ENCODE peak calls at places on chromosomes 16 and 17, in nine cellular contexts. One of them, this sample, is unnamed.
A peak's percentile ranks its signal among the peaks of the same experiment; 100 is the strongest.

GRCh38 chr17:32771396-32771795 is 105.5 kb downstream of the MYO1D start:
- DNase-seq in HTR-8/SVneo: no peak
- DNase-seq in stimulated activated CD4-positive, alpha-beta T cell treated with anti-CD3 and anti-CD28 coated beads, Interleukin-4, amount 100 ng/mL, for 24 hours: no peak
- DNase-seq in stimulated activated CD8-positive, alpha-beta memory T cell treated with anti-CD3 and anti-CD28 coated beads, Interleukin-7, amount 100 ng/mL, for 1 hour: no peak
- DNase-seq in NAMALWA: no peak
- DNase-seq in activated CD4-positive, alpha-beta T cell treated with anti-CD3 and anti-CD28 coated beads for 36 hours: no peak
- DNase-seq in central memory CD4-positive, alpha-beta T cell: no peak
- DNase-seq in hypothalamus: no peak
- DNase-seq in globus pallidus: no peak
- DNase-seq in this sample: no peak

GRCh38 chr17:79645022-79645776 is 34.3 kb upstream of the RBFOX3 start:
- DNase-seq in HTR-8/SVneo: no peak
- DNase-seq in stimulated activated CD4-positive, alpha-beta T cell treated with anti-CD3 and anti-CD28 coated beads, Interleukin-4, amount 100 ng/mL, for 24 hours: no peak
- DNase-seq in stimulated activated CD8-positive, alpha-beta memory T cell treated with anti-CD3 and anti-CD28 coated beads, Interleukin-7, amount 100 ng/mL, for 1 hour: no peak
- DNase-seq in NAMALWA: no peak
- DNase-seq in activated CD4-positive, alpha-beta T cell treated with anti-CD3 and anti-CD28 coated beads for 36 hours: no peak
- DNase-seq in central memory CD4-positive, alpha-beta T cell: no peak
- DNase-seq in hypothalamus: no peak
- DNase-seq in globus pallidus: no peak
- DNase-seq in this sample: no peak

GRCh38 chr17:57355090-57355859 is 99.0 kb downstream of the MSI2 start:
- DNase-seq in HTR-8/SVneo: no peak
- DNase-seq in stimulated activated CD4-positive, alpha-beta T cell treated with anti-CD3 and anti-CD28 coated beads, Interleukin-4, amount 100 ng/mL, for 24 hours: no peak
- DNase-seq in stimulated activated CD8-positive, alpha-beta memory T cell treated with anti-CD3 and anti-CD28 coated beads, Interleukin-7, amount 100 ng/mL, for 1 hour: no peak
- DNase-seq in NAMALWA: peak; percentile 59
- DNase-seq in activated CD4-positive, alpha-beta T cell treated with anti-CD3 and anti-CD28 coated beads for 36 hours: no peak
- DNase-seq in central memory CD4-positive, alpha-beta T cell: no peak
- DNase-seq in hypothalamus: no peak
- DNase-seq in globus pallidus: no peak
- DNase-seq in this sample: peak; percentile 67

GRCh38 chr17:33987162-33987561 is 267.9 kb upstream of the CCL2 start:
- DNase-seq in HTR-8/SVneo: no peak
- DNase-seq in stimulated activated CD4-positive, alpha-beta T cell treated with anti-CD3 and anti-CD28 coated beads, Interleukin-4, amount 100 ng/mL, for 24 hours: no peak
- DNase-seq in stimulated activated CD8-positive, alpha-beta memory T cell treated with anti-CD3 and anti-CD28 coated beads, Interleukin-7, amount 100 ng/mL, for 1 hour: no peak
- DNase-seq in NAMALWA: no peak
- DNase-seq in activated CD4-positive, alpha-beta T cell treated with anti-CD3 and anti-CD28 coated beads for 36 hours: no peak
- DNase-seq in central memory CD4-positive, alpha-beta T cell: no peak
- DNase-seq in hypothalamus: no peak
- DNase-seq in globus pallidus: no peak
- DNase-seq in this sample: no peak

GRCh38 chr17:82899941-82900340 is 60.1 kb upstream of the ZNF750 start:
- DNase-seq in HTR-8/SVneo: no peak
- DNase-seq in stimulated activated CD4-positive, alpha-beta T cell treated with anti-CD3 and anti-CD28 coated beads, Interleukin-4, amount 100 ng/mL, for 24 hours: no peak
- DNase-seq in stimulated activated CD8-positive, alpha-beta memory T cell treated with anti-CD3 and anti-CD28 coated beads, Interleukin-7, amount 100 ng/mL, for 1 hour: no peak
- DNase-seq in NAMALWA: no peak
- DNase-seq in activated CD4-positive, alpha-beta T cell treated with anti-CD3 and anti-CD28 coated beads for 36 hours: no peak
- DNase-seq in central memory CD4-positive, alpha-beta T cell: no peak
- DNase-seq in hypothalamus: no peak
- DNase-seq in globus pallidus: no peak
- DNase-seq in this sample: no peak

GRCh38 chr17:35170968-35171771 is 23.0 kb downstream of the SLC35G3 start:
- DNase-seq in HTR-8/SVneo: peak; percentile 62
- DNase-seq in stimulated activated CD4-positive, alpha-beta T cell treated with anti-CD3 and anti-CD28 coated beads, Interleukin-4, amount 100 ng/mL, for 24 hours: no peak
- DNase-seq in stimulated activated CD8-positive, alpha-beta memory T cell treated with anti-CD3 and anti-CD28 coated beads, Interleukin-7, amount 100 ng/mL, for 1 hour: no peak
- DNase-seq in NAMALWA: peak; percentile 39
- DNase-seq in activated CD4-positive, alpha-beta T cell treated with anti-CD3 and anti-CD28 coated beads for 36 hours: peak; percentile 32
- DNase-seq in central memory CD4-positive, alpha-beta T cell: peak; percentile 66
- DNase-seq in hypothalamus: no peak
- DNase-seq in globus pallidus: no peak
- DNase-seq in this sample: no peak

GRCh38 chr17:74921045-74921681 is 1.9 kb downstream of the USH1G start:
- DNase-seq in HTR-8/SVneo: no peak
- DNase-seq in stimulated activated CD4-positive, alpha-beta T cell treated with anti-CD3 and anti-CD28 coated beads, Interleukin-4, amount 100 ng/mL, for 24 hours: no peak
- DNase-seq in stimulated activated CD8-positive, alpha-beta memory T cell treated with anti-CD3 and anti-CD28 coated beads, Interleukin-7, amount 100 ng/mL, for 1 hour: no peak
- DNase-seq in NAMALWA: no peak
- DNase-seq in activated CD4-positive, alpha-beta T cell treated with anti-CD3 and anti-CD28 coated beads for 36 hours: no peak
- DNase-seq in central memory CD4-positive, alpha-beta T cell: no peak
- DNase-seq in hypothalamus: no peak
- DNase-seq in globus pallidus: no peak
- DNase-seq in this sample: peak; percentile 35

GRCh38 chr17:8726477-8726876 is 18.2 kb downstream of the CCDC42 start:
- DNase-seq in HTR-8/SVneo: no peak
- DNase-seq in stimulated activated CD4-positive, alpha-beta T cell treated with anti-CD3 and anti-CD28 coated beads, Interleukin-4, amount 100 ng/mL, for 24 hours: no peak
- DNase-seq in stimulated activated CD8-positive, alpha-beta memory T cell treated with anti-CD3 and anti-CD28 coated beads, Interleukin-7, amount 100 ng/mL, for 1 hour: no peak
- DNase-seq in NAMALWA: no peak
- DNase-seq in activated CD4-positive, alpha-beta T cell treated with anti-CD3 and anti-CD28 coated beads for 36 hours: no peak
- DNase-seq in central memory CD4-positive, alpha-beta T cell: no peak
- DNase-seq in hypothalamus: no peak
- DNase-seq in globus pallidus: no peak
- DNase-seq in this sample: no peak

GRCh38 chr16:75104836-75105235 is 11.7 kb downstream of the LDHD start:
- DNase-seq in HTR-8/SVneo: no peak
- DNase-seq in stimulated activated CD4-positive, alpha-beta T cell treated with anti-CD3 and anti-CD28 coated beads, Interleukin-4, amount 100 ng/mL, for 24 hours: no peak
- DNase-seq in stimulated activated CD8-positive, alpha-beta memory T cell treated with anti-CD3 and anti-CD28 coated beads, Interleukin-7, amount 100 ng/mL, for 1 hour: no peak
- DNase-seq in NAMALWA: no peak
- DNase-seq in activated CD4-positive, alpha-beta T cell treated with anti-CD3 and anti-CD28 coated beads for 36 hours: no peak
- DNase-seq in central memory CD4-positive, alpha-beta T cell: no peak
- DNase-seq in hypothalamus: no peak
- DNase-seq in globus pallidus: no peak
- DNase-seq in this sample: no peak

GRCh38 chr16:89422527-89422904 is 67.8 kb downstream of the ANKRD11 start:
- DNase-seq in HTR-8/SVneo: no peak
- DNase-seq in stimulated activated CD4-positive, alpha-beta T cell treated with anti-CD3 and anti-CD28 coated beads, Interleukin-4, amount 100 ng/mL, for 24 hours: peak; percentile 58
- DNase-seq in stimulated activated CD8-positive, alpha-beta memory T cell treated with anti-CD3 and anti-CD28 coated beads, Interleukin-7, amount 100 ng/mL, for 1 hour: no peak
- DNase-seq in NAMALWA: no peak
- DNase-seq in activated CD4-positive, alpha-beta T cell treated with anti-CD3 and anti-CD28 coated beads for 36 hours: peak; percentile 65
- DNase-seq in central memory CD4-positive, alpha-beta T cell: no peak
- DNase-seq in hypothalamus: no peak
- DNase-seq in globus pallidus: no peak
- DNase-seq in this sample: no peak

GRCh38 chr17:79612468-79613194 is 1.8 kb upstream of the RBFOX3 start:
- DNase-seq in HTR-8/SVneo: peak; percentile 62
- DNase-seq in stimulated activated CD4-positive, alpha-beta T cell treated with anti-CD3 and anti-CD28 coated beads, Interleukin-4, amount 100 ng/mL, for 24 hours: peak; percentile 30
- DNase-seq in stimulated activated CD8-positive, alpha-beta memory T cell treated with anti-CD3 and anti-CD28 coated beads, Interleukin-7, amount 100 ng/mL, for 1 hour: peak; percentile 7
- DNase-seq in NAMALWA: peak; percentile 68
- DNase-seq in activated CD4-positive, alpha-beta T cell treated with anti-CD3 and anti-CD28 coated beads for 36 hours: peak; percentile 83
- DNase-seq in central memory CD4-positive, alpha-beta T cell: no peak
- DNase-seq in hypothalamus: no peak
- DNase-seq in globus pallidus: no peak
- DNase-seq in this sample: peak; percentile 85

GRCh38 chr17:80605326-80606066 is 60.9 kb downstream of the RPTOR start:
- DNase-seq in HTR-8/SVneo: no peak
- DNase-seq in stimulated activated CD4-positive, alpha-beta T cell treated with anti-CD3 and anti-CD28 coated beads, Interleukin-4, amount 100 ng/mL, for 24 hours: peak; percentile 84
- DNase-seq in stimulated activated CD8-positive, alpha-beta memory T cell treated with anti-CD3 and anti-CD28 coated beads, Interleukin-7, amount 100 ng/mL, for 1 hour: peak; percentile 5
- DNase-seq in NAMALWA: peak; percentile 75
- DNase-seq in activated CD4-positive, alpha-beta T cell treated with anti-CD3 and anti-CD28 coated beads for 36 hours: peak; percentile 89
- DNase-seq in central memory CD4-positive, alpha-beta T cell: no peak
- DNase-seq in hypothalamus: no peak
- DNase-seq in globus pallidus: no peak
- DNase-seq in this sample: peak; percentile 81

GRCh38 chr16:85752511-85753420 is 1.9 kb upstream of the C16orf74 start:
- DNase-seq in HTR-8/SVneo: no peak
- DNase-seq in stimulated activated CD4-positive, alpha-beta T cell treated with anti-CD3 and anti-CD28 coated beads, Interleukin-4, amount 100 ng/mL, for 24 hours: no peak
- DNase-seq in stimulated activated CD8-positive, alpha-beta memory T cell treated with anti-CD3 and anti-CD28 coated beads, Interleukin-7, amount 100 ng/mL, for 1 hour: no peak
- DNase-seq in NAMALWA: peak; percentile 90
- DNase-seq in activated CD4-positive, alpha-beta T cell treated with anti-CD3 and anti-CD28 coated beads for 36 hours: no peak
- DNase-seq in central memory CD4-positive, alpha-beta T cell: no peak
- DNase-seq in hypothalamus: no peak
- DNase-seq in globus pallidus: no peak
- DNase-seq in this sample: peak; percentile 99

GRCh38 chr17:17666111-17666714 is 15.0 kb upstream of the RAI1 start:
- DNase-seq in HTR-8/SVneo: no peak
- DNase-seq in stimulated activated CD4-positive, alpha-beta T cell treated with anti-CD3 and anti-CD28 coated beads, Interleukin-4, amount 100 ng/mL, for 24 hours: no peak
- DNase-seq in stimulated activated CD8-positive, alpha-beta memory T cell treated with anti-CD3 and anti-CD28 coated beads, Interleukin-7, amount 100 ng/mL, for 1 hour: no peak
- DNase-seq in NAMALWA: no peak
- DNase-seq in activated CD4-positive, alpha-beta T cell treated with anti-CD3 and anti-CD28 coated beads for 36 hours: no peak
- DNase-seq in central memory CD4-positive, alpha-beta T cell: no peak
- DNase-seq in hypothalamus: no peak
- DNase-seq in globus pallidus: no peak
- DNase-seq in this sample: no peak

GRCh38 chr17:76276461-76277299 is 11.5 kb downstream of the UBALD2 start:
- DNase-seq in HTR-8/SVneo: no peak
- DNase-seq in stimulated activated CD4-positive, alpha-beta T cell treated with anti-CD3 and anti-CD28 coated beads, Interleukin-4, amount 100 ng/mL, for 24 hours: no peak
- DNase-seq in stimulated activated CD8-positive, alpha-beta memory T cell treated with anti-CD3 and anti-CD28 coated beads, Interleukin-7, amount 100 ng/mL, for 1 hour: no peak
- DNase-seq in NAMALWA: no peak
- DNase-seq in activated CD4-positive, alpha-beta T cell treated with anti-CD3 and anti-CD28 coated beads for 36 hours: peak; percentile 24
- DNase-seq in central memory CD4-positive, alpha-beta T cell: no peak
- DNase-seq in hypothalamus: no peak
- DNase-seq in globus pallidus: no peak
- DNase-seq in this sample: no peak

GRCh38 chr17:77572065-77572601 is 386.4 kb upstream of the TNRC6C start:
- DNase-seq in HTR-8/SVneo: no peak
- DNase-seq in stimulated activated CD4-positive, alpha-beta T cell treated with anti-CD3 and anti-CD28 coated beads, Interleukin-4, amount 100 ng/mL, for 24 hours: no peak
- DNase-seq in stimulated activated CD8-positive, alpha-beta memory T cell treated with anti-CD3 and anti-CD28 coated beads, Interleukin-7, amount 100 ng/mL, for 1 hour: no peak
- DNase-seq in NAMALWA: no peak
- DNase-seq in activated CD4-positive, alpha-beta T cell treated with anti-CD3 and anti-CD28 coated beads for 36 hours: no peak
- DNase-seq in central memory CD4-positive, alpha-beta T cell: no peak
- DNase-seq in hypothalamus: no peak
- DNase-seq in globus pallidus: no peak
- DNase-seq in this sample: no peak

GRCh38 chr16:26802965-26803364 is 263.8 kb upstream of the C16orf82 start:
- DNase-seq in HTR-8/SVneo: no peak
- DNase-seq in stimulated activated CD4-positive, alpha-beta T cell treated with anti-CD3 and anti-CD28 coated beads, Interleukin-4, amount 100 ng/mL, for 24 hours: no peak
- DNase-seq in stimulated activated CD8-positive, alpha-beta memory T cell treated with anti-CD3 and anti-CD28 coated beads, Interleukin-7, amount 100 ng/mL, for 1 hour: no peak
- DNase-seq in NAMALWA: no peak
- DNase-seq in activated CD4-positive, alpha-beta T cell treated with anti-CD3 and anti-CD28 coated beads for 36 hours: no peak
- DNase-seq in central memory CD4-positive, alpha-beta T cell: no peak
- DNase-seq in hypothalamus: no peak
- DNase-seq in globus pallidus: no peak
- DNase-seq in this sample: no peak

GRCh38 chr17:74862108-74862901 is 2.6 kb upstream of the GRIN2C start:
- DNase-seq in HTR-8/SVneo: no peak
- DNase-seq in stimulated activated CD4-positive, alpha-beta T cell treated with anti-CD3 and anti-CD28 coated beads, Interleukin-4, amount 100 ng/mL, for 24 hours: peak; percentile 77
- DNase-seq in stimulated activated CD8-positive, alpha-beta memory T cell treated with anti-CD3 and anti-CD28 coated beads, Interleukin-7, amount 100 ng/mL, for 1 hour: peak; percentile 49
- DNase-seq in NAMALWA: peak; percentile 86
- DNase-seq in activated CD4-positive, alpha-beta T cell treated with anti-CD3 and anti-CD28 coated beads for 36 hours: peak; percentile 88
- DNase-seq in central memory CD4-positive, alpha-beta T cell: peak; percentile 42
- DNase-seq in hypothalamus: peak; percentile 56
- DNase-seq in globus pallidus: peak; percentile 72
- DNase-seq in this sample: peak; percentile 91

GRCh38 chr16:15434425-15435215 is at the start of gene BMERB1:
- DNase-seq in HTR-8/SVneo: peak; percentile 81
- DNase-seq in stimulated activated CD4-positive, alpha-beta T cell treated with anti-CD3 and anti-CD28 coated beads, Interleukin-4, amount 100 ng/mL, for 24 hours: peak; percentile 71
- DNase-seq in stimulated activated CD8-positive, alpha-beta memory T cell treated with anti-CD3 and anti-CD28 coated beads, Interleukin-7, amount 100 ng/mL, for 1 hour: peak; percentile 28
- DNase-seq in NAMALWA: no peak
- DNase-seq in activated CD4-positive, alpha-beta T cell treated with anti-CD3 and anti-CD28 coated beads for 36 hours: peak; percentile 79
- DNase-seq in central memory CD4-positive, alpha-beta T cell: peak; percentile 1
- DNase-seq in hypothalamus: peak; percentile 65
- DNase-seq in globus pallidus: peak; percentile 85
- DNase-seq in this sample: no peak

GRCh38 chr16:33877-34707 is 19.3 kb downstream of the POLR3K start:
- DNase-seq in HTR-8/SVneo: no peak
- DNase-seq in stimulated activated CD4-positive, alpha-beta T cell treated with anti-CD3 and anti-CD28 coated beads, Interleukin-4, amount 100 ng/mL, for 24 hours: no peak
- DNase-seq in stimulated activated CD8-positive, alpha-beta memory T cell treated with anti-CD3 and anti-CD28 coated beads, Interleukin-7, amount 100 ng/mL, for 1 hour: no peak
- DNase-seq in NAMALWA: no peak
- DNase-seq in activated CD4-positive, alpha-beta T cell treated with anti-CD3 and anti-CD28 coated beads for 36 hours: no peak
- DNase-seq in central memory CD4-positive, alpha-beta T cell: no peak
- DNase-seq in hypothalamus: no peak
- DNase-seq in globus pallidus: no peak
- DNase-seq in this sample: no peak

GRCh38 chr17:77365584-77366186 is 224.9 kb downstream of the SEC14L1 start:
- DNase-seq in HTR-8/SVneo: peak; percentile 79
- DNase-seq in stimulated activated CD4-positive, alpha-beta T cell treated with anti-CD3 and anti-CD28 coated beads, Interleukin-4, amount 100 ng/mL, for 24 hours: no peak
- DNase-seq in stimulated activated CD8-positive, alpha-beta memory T cell treated with anti-CD3 and anti-CD28 coated beads, Interleukin-7, amount 100 ng/mL, for 1 hour: no peak
- DNase-seq in NAMALWA: no peak
- DNase-seq in activated CD4-positive, alpha-beta T cell treated with anti-CD3 and anti-CD28 coated beads for 36 hours: peak; percentile 50
- DNase-seq in central memory CD4-positive, alpha-beta T cell: no peak
- DNase-seq in hypothalamus: peak; percentile 56
- DNase-seq in globus pallidus: no peak
- DNase-seq in this sample: no peak

GRCh38 chr16:67660564-67661028 is at the start of gene PARD6A:
- DNase-seq in HTR-8/SVneo: peak; percentile 99
- DNase-seq in stimulated activated CD4-positive, alpha-beta T cell treated with anti-CD3 and anti-CD28 coated beads, Interleukin-4, amount 100 ng/mL, for 24 hours: peak; percentile 96
- DNase-seq in stimulated activated CD8-positive, alpha-beta memory T cell treated with anti-CD3 and anti-CD28 coated beads, Interleukin-7, amount 100 ng/mL, for 1 hour: peak; percentile 85
- DNase-seq in NAMALWA: peak; percentile 99
- DNase-seq in activated CD4-positive, alpha-beta T cell treated with anti-CD3 and anti-CD28 coated beads for 36 hours: peak; percentile 98
- DNase-seq in central memory CD4-positive, alpha-beta T cell: peak; percentile 96
- DNase-seq in hypothalamus: peak; percentile 87
- DNase-seq in globus pallidus: peak; percentile 97
- DNase-seq in this sample: peak; percentile 100

GRCh38 chr17:77085916-77086432 is 54.8 kb upstream of the SEC14L1 start:
- DNase-seq in HTR-8/SVneo: no peak
- DNase-seq in stimulated activated CD4-positive, alpha-beta T cell treated with anti-CD3 and anti-CD28 coated beads, Interleukin-4, amount 100 ng/mL, for 24 hours: no peak
- DNase-seq in stimulated activated CD8-positive, alpha-beta memory T cell treated with anti-CD3 and anti-CD28 coated beads, Interleukin-7, amount 100 ng/mL, for 1 hour: no peak
- DNase-seq in NAMALWA: peak; percentile 24
- DNase-seq in activated CD4-positive, alpha-beta T cell treated with anti-CD3 and anti-CD28 coated beads for 36 hours: no peak
- DNase-seq in central memory CD4-positive, alpha-beta T cell: no peak
- DNase-seq in hypothalamus: no peak
- DNase-seq in globus pallidus: no peak
- DNase-seq in this sample: no peak

GRCh38 chr17:44831270-44831770 is 1.2 kb upstream of the GJC1 start:
- DNase-seq in HTR-8/SVneo: no peak
- DNase-seq in stimulated activated CD4-positive, alpha-beta T cell treated with anti-CD3 and anti-CD28 coated beads, Interleukin-4, amount 100 ng/mL, for 24 hours: no peak
- DNase-seq in stimulated activated CD8-positive, alpha-beta memory T cell treated with anti-CD3 and anti-CD28 coated beads, Interleukin-7, amount 100 ng/mL, for 1 hour: no peak
- DNase-seq in NAMALWA: no peak
- DNase-seq in activated CD4-positive, alpha-beta T cell treated with anti-CD3 and anti-CD28 coated beads for 36 hours: no peak
- DNase-seq in central memory CD4-positive, alpha-beta T cell: no peak
- DNase-seq in hypothalamus: no peak
- DNase-seq in globus pallidus: no peak
- DNase-seq in this sample: no peak

This sample was measured in Karpas-422.